ENCODE peak calls at places on chromosomes 4 and X, in four cellular contexts. One of them, this sample, is unnamed. For H3K4me1 and H3K27me3, the result is how much of the 10 kb centered on the place peaks cover.

GRCh38 chr4:7063362-7063761 is 4.5 kb downstream of the GRPEL1 start:
- DNase-seq in GM23248: no peak
- DNase-seq in stomach: no peak
- DNase-seq in endothelial cell of umbilical vein: no peak
- DNase-seq in this sample: no peak

GRCh38 chr4:80540785-80541469 is 205.4 kb downstream of the CFAP299 start:
- DNase-seq in endothelial cell of umbilical vein: no peak
- DNase-seq in stomach: no peak
- DNase-seq in GM23248: peak
- DNase-seq in this sample: no peak

GRCh38 chrX:17917945-17918577 is 57.0 kb upstream of the RAI2 start:
- DNase-seq in stomach: no peak
- DNase-seq in endothelial cell of umbilical vein: no peak
- DNase-seq in GM23248: no peak
- DNase-seq in this sample: no peak

GRCh38 chr4:121049072-121049599 is 23.2 kb downstream of the NDNF start:
- DNase-seq in endothelial cell of umbilical vein: no peak
- DNase-seq in stomach: no peak
- DNase-seq in GM23248: no peak
- DNase-seq in this sample: no peak

GRCh38 chr4:71236226-71236625 is 102.6 kb upstream of the SLC4A4 start:
- DNase-seq in stomach: no peak
- DNase-seq in GM23248: no peak
- DNase-seq in endothelial cell of umbilical vein: no peak
- DNase-seq in this sample: no peak

GRCh38 chrX:357035-357692 is 29.5 kb downstream of the PPP2R3B start:
- DNase-seq in GM23248: no peak
- DNase-seq in stomach: no peak
- DNase-seq in endothelial cell of umbilical vein: no peak
- DNase-seq in this sample: no peak

GRCh38 chr4:139515531-139515958 is 40.5 kb downstream of the SETD7 start:
- DNase-seq in GM23248: no peak
- DNase-seq in endothelial cell of umbilical vein: no peak
- DNase-seq in stomach: no peak
- DNase-seq in this sample: no peak

GRCh38 chrX:9706426-9706825 is 59.2 kb downstream of the GPR143 start:
- DNase-seq in stomach: no peak
- DNase-seq in GM23248: no peak
- DNase-seq in endothelial cell of umbilical vein: no peak
- DNase-seq in this sample: no peak

GRCh38 chr4:70634482-70634881 is 5.9 kb downstream of the ENAM start:
- DNase-seq in endothelial cell of umbilical vein: no peak
- DNase-seq in stomach: no peak
- DNase-seq in GM23248: no peak
- DNase-seq in this sample: no peak

GRCh38 chrX:151510203-151510602 is 53.3 kb upstream of the PASD1 start:
- DNase-seq in stomach: no peak
- DNase-seq in endothelial cell of umbilical vein: no peak
- DNase-seq in GM23248: no peak
- DNase-seq in this sample: no peak

GRCh38 chrX:54820737-54821136 is 13.2 kb downstream of the MAGED2 start:
- DNase-seq in endothelial cell of umbilical vein: no peak
- DNase-seq in GM23248: no peak
- DNase-seq in stomach: no peak
- DNase-seq in this sample: no peak

GRCh38 chr4:48299560-48299959 is 29.9 kb upstream of the TEC start:
- DNase-seq in stomach: no peak
- DNase-seq in GM23248: no peak
- DNase-seq in endothelial cell of umbilical vein: no peak
- DNase-seq in this sample: no peak

GRCh38 chrX:45009371-45010000 is 136.5 kb downstream of the KDM6A start:
- DNase-seq in stomach: no peak
- DNase-seq in GM23248: peak
- DNase-seq in endothelial cell of umbilical vein: no peak
- DNase-seq in this sample: no peak

GRCh38 chrX:12950851-12951589 is 23.9 kb upstream of the TMSB4X start:
- DNase-seq in GM23248: peak
- DNase-seq in endothelial cell of umbilical vein: no peak
- DNase-seq in stomach: peak
- DNase-seq in this sample: no peak

GRCh38 chr4:39151120-39151713 is 31.1 kb upstream of the WDR19 start:
- DNase-seq in endothelial cell of umbilical vein: no peak
- DNase-seq in stomach: no peak
- DNase-seq in GM23248: peak
- DNase-seq in this sample: no peak

GRCh38 chrX:127457161-127457560 is 595.0 kb downstream of the ACTRT1 start:
- DNase-seq in endothelial cell of umbilical vein: peak
- DNase-seq in stomach: no peak
- DNase-seq in GM23248: no peak
- DNase-seq in this sample: no peak

DNA sequence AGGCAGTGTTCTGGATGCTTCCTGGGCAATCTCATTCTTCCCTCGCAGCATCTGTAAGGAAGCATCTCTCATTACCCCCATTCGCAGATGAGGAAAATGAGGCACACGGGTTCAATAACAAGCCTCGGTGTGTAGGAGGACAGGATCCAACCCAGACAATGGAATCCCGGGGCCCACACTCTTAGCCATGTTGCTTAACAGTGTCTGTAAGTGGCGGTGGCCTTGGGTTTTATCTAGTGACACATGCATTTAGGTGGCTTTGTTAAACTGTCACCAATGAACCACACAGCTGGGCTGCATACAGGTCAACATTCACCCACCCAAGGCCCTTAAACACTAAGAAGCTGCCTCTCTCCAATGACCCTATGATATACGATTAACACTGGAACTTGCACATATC is 22.6 kb downstream of the RELL1 start:
- DNase-seq in endothelial cell of umbilical vein: no peak
- DNase-seq in GM23248: no peak
- DNase-seq in stomach: no peak
- DNase-seq in this sample: no peak
- H3K4me1 ChIP-seq in endothelial cell of umbilical vein: half or more
- H3K4me1 ChIP-seq in GM23248: under half
- H3K4me1 ChIP-seq in stomach: half or more
- H3K4me1 ChIP-seq in this sample: under half

GRCh38 chr4:8157944-8158709 is 486 bp downstream of the ABLIM2 start:
- DNase-seq in endothelial cell of umbilical vein: no peak
- DNase-seq in GM23248: peak
- DNase-seq in stomach: no peak
- DNase-seq in this sample: peak
- H3K27me3 ChIP-seq in endothelial cell of umbilical vein: under half
- H3K27me3 ChIP-seq in GM23248: under half
- H3K27me3 ChIP-seq in stomach: under half
- H3K27me3 ChIP-seq in this sample: under half

GRCh38 chrX:39855748-39856129 is 242.0 kb downstream of the BCOR start:
- DNase-seq in GM23248: peak
- DNase-seq in stomach: peak
- DNase-seq in endothelial cell of umbilical vein: peak
- DNase-seq in this sample: no peak
- H3K4me1 ChIP-seq in GM23248: under half
- H3K4me1 ChIP-seq in stomach: under half
- H3K4me1 ChIP-seq in endothelial cell of umbilical vein: under half
- H3K4me1 ChIP-seq in this sample: under half

DNA sequence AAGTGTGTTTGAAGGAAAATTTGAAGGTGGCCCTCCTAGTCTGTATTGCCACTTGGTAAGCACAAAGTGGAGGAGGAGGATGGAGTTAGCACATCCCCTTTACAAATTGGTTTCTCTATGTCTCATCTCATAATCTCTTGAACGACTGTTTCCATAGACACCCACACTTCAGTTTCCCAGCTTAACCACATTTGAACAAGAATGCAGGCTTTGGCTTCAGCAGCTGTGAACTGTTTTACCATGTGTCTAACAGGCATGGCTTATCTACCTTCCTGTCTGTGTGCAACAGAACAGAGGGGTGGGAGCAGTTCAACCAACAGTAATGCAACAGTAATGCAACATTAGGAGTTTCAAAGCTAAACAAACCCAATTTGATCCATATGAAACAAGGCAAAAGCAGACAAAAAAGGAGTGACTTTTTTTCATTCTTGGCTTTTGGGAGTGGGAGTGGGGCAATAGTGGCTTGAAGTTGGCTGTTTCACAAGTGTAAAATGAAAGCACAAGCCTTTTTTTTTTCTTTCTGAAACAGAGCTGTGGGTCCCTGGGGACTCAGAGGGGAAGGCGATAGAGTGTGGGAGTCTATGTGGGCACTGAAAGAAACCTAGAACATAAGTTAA is 108.0 kb downstream of the ITM2A start:
- DNase-seq in GM23248: no peak
- DNase-seq in endothelial cell of umbilical vein: no peak
- DNase-seq in stomach: no peak
- DNase-seq in this sample: no peak
- H3K27me3 ChIP-seq in GM23248: under half
- H3K27me3 ChIP-seq in endothelial cell of umbilical vein: under half
- H3K27me3 ChIP-seq in stomach: under half
- H3K27me3 ChIP-seq in this sample: under half

GRCh38 chrX:40156472-40157227 is 58.9 kb upstream of the BCOR start:
- DNase-seq in stomach: no peak
- DNase-seq in GM23248: no peak
- DNase-seq in endothelial cell of umbilical vein: no peak
- DNase-seq in this sample: no peak
- H3K4me1 ChIP-seq in stomach: under half
- H3K4me1 ChIP-seq in GM23248: under half
- H3K4me1 ChIP-seq in endothelial cell of umbilical vein: under half
- H3K4me1 ChIP-seq in this sample: under half

GRCh38 chrX:110317079-110317819 is 636 bp downstream of the AMMECR1 start:
- DNase-seq in GM23248: peak
- DNase-seq in endothelial cell of umbilical vein: peak
- DNase-seq in stomach: peak
- DNase-seq in this sample: peak
- H3K27me3 ChIP-seq in GM23248: under half
- H3K27me3 ChIP-seq in endothelial cell of umbilical vein: under half
- H3K27me3 ChIP-seq in stomach: under half
- H3K27me3 ChIP-seq in this sample: under half

GRCh38 chr4:108560624-108561023 is 59.8 kb upstream of the RPL34 start:
- DNase-seq in GM23248: no peak
- DNase-seq in stomach: no peak
- DNase-seq in endothelial cell of umbilical vein: peak
- DNase-seq in this sample: no peak
- H3K4me1 ChIP-seq in GM23248: under half
- H3K4me1 ChIP-seq in stomach: under half
- H3K4me1 ChIP-seq in endothelial cell of umbilical vein: under half
- H3K4me1 ChIP-seq in this sample: under half

GRCh38 chr4:20253272-20253798 is 1.6 kb downstream of the SLIT2 start:
- DNase-seq in stomach: no peak
- DNase-seq in endothelial cell of umbilical vein: peak
- DNase-seq in GM23248: peak
- DNase-seq in this sample: no peak

GRCh38 chr4:20251796-20252655 is at the start of gene SLIT2:
- DNase-seq in GM23248: peak
- DNase-seq in stomach: peak
- DNase-seq in endothelial cell of umbilical vein: peak
- DNase-seq in this sample: peak

GRCh38 chr4:20253799-20254409 is 2.2 kb downstream of the SLIT2 start:
- DNase-seq in endothelial cell of umbilical vein: peak
- DNase-seq in GM23248: peak
- DNase-seq in stomach: no peak
- DNase-seq in this sample: no peak

GRCh38 chr4:20251061-20251795 is 477 bp upstream of the SLIT2 start:
- DNase-seq in stomach: no peak
- DNase-seq in endothelial cell of umbilical vein: no peak
- DNase-seq in GM23248: peak
- DNase-seq in this sample: no peak

GRCh38 chr4:20252656-20253271 is 1.1 kb downstream of the SLIT2 start:
- DNase-seq in stomach: no peak
- DNase-seq in GM23248: peak
- DNase-seq in endothelial cell of umbilical vein: peak
- DNase-seq in this sample: peak
- H3K27me3 ChIP-seq in stomach: under half
- H3K27me3 ChIP-seq in GM23248: under half
- H3K27me3 ChIP-seq in endothelial cell of umbilical vein: under half
- H3K27me3 ChIP-seq in this sample: under half

DNA sequence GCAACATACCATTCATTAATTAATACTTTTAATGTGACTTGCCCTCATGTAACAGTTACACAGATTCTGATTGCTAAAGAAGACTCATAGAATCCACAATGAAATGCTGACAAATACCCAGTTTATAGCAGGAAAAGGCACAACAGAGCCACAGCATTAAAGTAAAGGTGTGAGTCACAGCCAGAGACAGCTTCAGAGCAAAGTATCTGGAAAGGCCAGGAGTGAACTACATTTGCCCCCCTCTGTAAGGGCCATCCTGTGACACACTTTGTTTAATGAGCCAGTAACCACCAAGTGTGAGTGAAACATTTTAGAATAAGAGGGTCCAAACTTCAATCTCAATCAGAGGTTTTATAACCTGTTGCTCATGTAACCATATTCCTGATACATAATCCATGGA is 133.8 kb upstream of the TACR3 start:
- DNase-seq in stomach: no peak
- DNase-seq in GM23248: peak
- DNase-seq in endothelial cell of umbilical vein: no peak
- DNase-seq in this sample: no peak
- H3K4me1 ChIP-seq in stomach: under half
- H3K4me1 ChIP-seq in GM23248: under half
- H3K4me1 ChIP-seq in endothelial cell of umbilical vein: under half
- H3K4me1 ChIP-seq in this sample: under half

DNA sequence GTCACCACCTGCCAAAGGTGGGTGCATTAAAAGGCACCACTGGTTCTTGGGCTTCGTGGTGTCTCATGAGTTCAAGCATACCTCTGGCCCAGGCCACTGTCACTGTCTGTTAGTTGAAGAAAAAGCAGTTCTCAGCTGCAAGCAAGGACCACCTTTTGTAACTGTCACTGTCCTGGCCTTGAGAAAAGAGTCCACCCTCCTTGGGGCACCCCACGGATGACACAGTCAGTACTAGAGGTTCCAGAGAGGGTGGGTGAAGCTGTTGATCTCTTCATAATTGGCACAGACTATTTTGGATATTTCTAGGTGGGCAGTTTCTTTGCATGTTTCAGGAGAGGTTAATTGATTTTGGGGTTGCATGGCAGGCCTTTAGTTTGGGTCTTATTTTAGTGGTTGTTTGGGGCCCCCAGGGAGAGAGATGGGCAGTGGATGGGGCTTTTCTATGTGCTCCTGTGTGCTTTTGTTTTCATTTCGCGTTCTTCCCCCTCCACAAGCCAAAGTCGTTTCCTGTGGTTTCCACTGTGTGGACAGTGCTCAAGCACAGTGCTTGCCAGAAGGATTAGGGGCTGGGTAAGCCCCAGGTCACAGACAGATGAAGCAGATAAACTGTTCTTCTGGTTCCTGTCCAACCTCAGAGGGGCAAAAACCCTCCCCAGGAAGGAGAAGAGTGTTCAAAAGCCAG is 156.2 kb upstream of the PPP1R2C start:
- DNase-seq in GM23248: no peak
- DNase-seq in endothelial cell of umbilical vein: peak
- DNase-seq in stomach: no peak
- DNase-seq in this sample: no peak
- H3K27me3 ChIP-seq in GM23248: under half
- H3K27me3 ChIP-seq in endothelial cell of umbilical vein: under half
- H3K27me3 ChIP-seq in stomach: under half
- H3K27me3 ChIP-seq in this sample: under half